ENCODE peak calls at places on chromosomes 4 and X, in ten cellular contexts. W is pancreas, U is astrocyte of the spinal cord, M is colonic mucosa, Z is kidney, J is mucosa of descending colon, E is GM06990, B is AG04450, H is AG09319, V is cardiac muscle cell. T is an unnamed sample.

GRCh38 chr4:1579834-1580686 is 104.1 kb downstream of the FAM53A start:
- DNase-seq in W (peak), U (peak), M (peak), Z (peak), J (peak), E (peak), B (no peak), H (peak), V (peak), T (no peak)

GRCh38 chr4:91681544-91681943 is 622.2 kb upstream of the GRID2 start:
- DNase-seq in W (no peak), U (peak), M (no peak), Z (no peak), J (no peak), E (no peak), B (no peak), H (no peak), V (no peak), T (no peak)

GRCh38 chrX:30283456-30284200 is 25.6 kb downstream of the NR0B1 start:
- DNase-seq in W (no peak), U (peak), M (no peak), Z (no peak), J (no peak), E (no peak), B (peak), H (peak), V (no peak), T (no peak)

GRCh38 chr4:52752921-52753320 is 1.7 kb upstream of the ERVMER34-1 start:
- DNase-seq in W (no peak), U (peak), M (no peak), Z (no peak), J (no peak), E (no peak), B (no peak), H (no peak), V (no peak), T (no peak)

GRCh38 chr4:95838192-95838591 is 1.7 kb upstream of the PDHA2 start:
- DNase-seq in W (no peak), U (no peak), M (no peak), Z (no peak), J (no peak), E (no peak), B (no peak), H (no peak), V (no peak), T (no peak)

GRCh38 chr4:179678093-179678804 is 2236.0 kb upstream of the AGA start:
- DNase-seq in W (no peak), U (peak), M (no peak), Z (no peak), J (no peak), E (no peak), B (no peak), H (peak), V (no peak), T (no peak)

GRCh38 chr4:148333265-148333664 is 108.9 kb downstream of the NR3C2 start:
- DNase-seq in W (no peak), U (no peak), M (no peak), Z (no peak), J (no peak), E (no peak), B (no peak), H (no peak), V (no peak), T (no peak)

GRCh38 chr4:118225521-118225920 is 127.3 kb downstream of the PRSS12 start:
- DNase-seq in W (no peak), U (no peak), M (no peak), Z (no peak), J (no peak), E (no peak), B (no peak), H (no peak), V (no peak), T (no peak)

GRCh38 chrX:18931972-18932371 is 51.9 kb downstream of the PHKA2 start:
- DNase-seq in W (no peak), U (peak), M (peak), Z (no peak), J (peak), E (no peak), B (no peak), H (no peak), V (peak), T (no peak)

GRCh38 chrX:121349263-121349662 is 301.9 kb downstream of the GLUD2 start:
- DNase-seq in W (no peak), U (no peak), M (no peak), Z (no peak), J (no peak), E (no peak), B (no peak), H (no peak), V (no peak), T (no peak)

GRCh38 chrX:129653985-129654651 is 638 bp downstream of the APLN start:
- DNase-seq in W (peak), U (no peak), M (no peak), Z (peak), J (no peak), E (no peak), B (no peak), H (no peak), V (no peak), T (no peak)

GRCh38 chr4:5710962-5711478 is at the start of gene EVC:
- DNase-seq in W (peak), U (peak), M (peak), Z (peak), J (peak), E (peak), B (peak), H (peak), V (peak), T (no peak)

GRCh38 chr4:102625232-102625930 is 124.2 kb downstream of the NFKB1 start:
- DNase-seq in W (no peak), U (peak), M (no peak), Z (peak), J (peak), E (peak), B (no peak), H (peak), V (peak), T (no peak)

GRCh38 chrX:107503996-107504395 is 54.5 kb downstream of the FRMPD3 start:
- DNase-seq in W (no peak), U (no peak), M (no peak), Z (no peak), J (no peak), E (no peak), B (no peak), H (no peak), V (no peak), T (no peak)

GRCh38 chrX:18998653-18999052 is 14.7 kb upstream of the PHKA2 start:
- DNase-seq in W (no peak), U (no peak), M (no peak), Z (no peak), J (no peak), E (no peak), B (no peak), H (no peak), V (no peak), T (no peak)

GRCh38 chr4:8582016-8582415 is 1.8 kb downstream of the GPR78 start:
- DNase-seq in W (no peak), U (no peak), M (no peak), Z (peak), J (no peak), E (no peak), B (no peak), H (no peak), V (no peak), T (no peak)

GRCh38 chr4:90002406-90003040 is 107.9 kb downstream of the MMRN1 start:
- DNase-seq in W (no peak), U (no peak), M (no peak), Z (no peak), J (no peak), E (no peak), B (no peak), H (no peak), V (no peak), T (no peak)

GRCh38 chr4:174592985-174593335 is 70.7 kb upstream of the HPGD start:
- DNase-seq in W (no peak), U (peak), M (no peak), Z (no peak), J (no peak), E (no peak), B (no peak), H (no peak), V (peak), T (no peak)

GRCh38 chr4:98605216-98605615 is 53.2 kb downstream of the TSPAN5 start:
- DNase-seq in W (no peak), U (no peak), M (no peak), Z (no peak), J (no peak), E (no peak), B (no peak), H (no peak), V (no peak), T (no peak)

GRCh38 chrX:112698946-112699345 is 19.2 kb upstream of the LHFPL1 start:
- DNase-seq in W (no peak), U (no peak), M (no peak), Z (no peak), J (no peak), E (no peak), B (no peak), H (no peak), V (no peak), T (no peak)

GRCh38 chrX:116436358-116436816 is at the start of gene SLC6A14:
- DNase-seq in W (peak), U (no peak), M (peak), Z (no peak), J (peak), E (no peak), B (no peak), H (no peak), V (no peak), T (no peak)

GRCh38 chr4:180751009-180751408 is 1492.2 kb upstream of the TENM3 start:
- DNase-seq in W (no peak), U (peak), M (no peak), Z (no peak), J (no peak), E (no peak), B (peak), H (no peak), V (no peak), T (no peak)

GRCh38 chrX:40964633-40965586 is 120.3 kb upstream of the USP9X start:
- DNase-seq in W (no peak), U (no peak), M (no peak), Z (no peak), J (no peak), E (no peak), B (no peak), H (no peak), V (no peak), T (no peak)

GRCh38 chrX:28639502-28639901 is 52.3 kb downstream of the IL1RAPL1 start:
- DNase-seq in W (no peak), U (peak), M (no peak), Z (no peak), J (no peak), E (no peak), B (no peak), H (no peak), V (no peak), T (no peak)

GRCh38 chrX:104618106-104618895 is 52.3 kb downstream of the IL1RAPL2 start:
- DNase-seq in W (no peak), U (no peak), M (no peak), Z (no peak), J (no peak), E (no peak), B (no peak), H (no peak), V (no peak), T (no peak)

GRCh38 chr4:96260071-96260682 is 420.3 kb downstream of the PDHA2 start:
- DNase-seq in W (no peak), U (no peak), M (no peak), Z (no peak), J (no peak), E (no peak), B (no peak), H (no peak), V (peak), T (no peak)

GRCh38 chrX:53682885-53683555 is 3.5 kb downstream of the HUWE1 start:
- DNase-seq in W (no peak), U (peak), M (no peak), Z (no peak), J (peak), E (no peak), B (no peak), H (no peak), V (peak), T (no peak)

GRCh38 chr4:152211936-152212675 is 323.8 kb downstream of the FBXW7 start:
- DNase-seq in W (no peak), U (no peak), M (no peak), Z (no peak), J (no peak), E (no peak), B (no peak), H (no peak), V (peak), T (no peak)

GRCh38 chrX:41391606-41392005 is 55.5 kb upstream of the NYX start:
- DNase-seq in W (no peak), U (no peak), M (peak), Z (no peak), J (peak), E (no peak), B (no peak), H (no peak), V (no peak), T (no peak)

GRCh38 chr4:84063618-84064017 is 435.5 kb downstream of the NKX6-1 start:
- DNase-seq in W (no peak), U (no peak), M (no peak), Z (no peak), J (no peak), E (no peak), B (no peak), H (no peak), V (no peak), T (no peak)

GRCh38 chr4:15654556-15655222 is 468 bp downstream of the FBXL5 start:
- DNase-seq in W (peak), U (peak), M (peak), Z (peak), J (peak), E (no peak), B (no peak), H (no peak), V (peak), T (no peak)

GRCh38 chrX:123909498-123909897 is 49.6 kb downstream of the XIAP start:
- DNase-seq in W (no peak), U (no peak), M (no peak), Z (no peak), J (no peak), E (no peak), B (peak), H (peak), V (no peak), T (no peak)

GRCh38 chr4:83054928-83055327 is 19.9 kb downstream of the COPS4 start:
- DNase-seq in W (no peak), U (peak), M (no peak), Z (no peak), J (peak), E (no peak), B (no peak), H (no peak), V (no peak), T (no peak)

GRCh38 chr4:158783775-158784174 is 14.9 kb downstream of the FNIP2 start:
- DNase-seq in W (no peak), U (peak), M (no peak), Z (no peak), J (no peak), E (no peak), B (peak), H (no peak), V (no peak), T (no peak)

GRCh38 chrX:133670394-133670793 is 255.1 kb upstream of the GPC4 start:
- DNase-seq in W (no peak), U (peak), M (peak), Z (no peak), J (peak), E (no peak), B (peak), H (no peak), V (peak), T (no peak)

GRCh38 chr4:153341575-153342090 is 2.9 kb upstream of the MND1 start:
- DNase-seq in W (no peak), U (no peak), M (no peak), Z (no peak), J (no peak), E (peak), B (no peak), H (no peak), V (no peak), T (no peak)
- TF ChIP-seq CTCF in W (no peak), U (no peak), M (no peak), Z (no peak), J (no peak), E (no peak), B (no peak), H (no peak), V (no peak), T (no peak)

GRCh38 chr4:55447108-55447708 is 51.5 kb downstream of the TMEM165 start:
- DNase-seq in W (no peak), U (no peak), M (no peak), Z (no peak), J (no peak), E (no peak), B (no peak), H (no peak), V (no peak), T (no peak)

GRCh38 chr4:55442541-55442940 is 46.8 kb downstream of the TMEM165 start:
- DNase-seq in W (no peak), U (no peak), M (no peak), Z (no peak), J (no peak), E (no peak), B (no peak), H (no peak), V (no peak), T (no peak)

GRCh38 chr4:55446578-55446922 is 50.8 kb downstream of the TMEM165 start:
- DNase-seq in W (no peak), U (peak), M (no peak), Z (no peak), J (no peak), E (no peak), B (no peak), H (no peak), V (no peak), T (no peak)

GRCh38 chr4:55445921-55446577 is 50.3 kb downstream of the TMEM165 start:
- DNase-seq in W (no peak), U (peak), M (no peak), Z (no peak), J (no peak), E (no peak), B (peak), H (no peak), V (no peak), T (no peak)

GRCh38 chr4:55444822-55445221 is 49.1 kb downstream of the TMEM165 start:
- DNase-seq in W (no peak), U (peak), M (no peak), Z (no peak), J (peak), E (no peak), B (no peak), H (no peak), V (peak), T (no peak)
- TF ChIP-seq CTCF in W (no peak), U (peak), M (no peak), Z (peak), J (no peak), E (peak), B (peak), H (peak), V (peak), T (peak)

GRCh38 chr4:80092088-80092487 is 19.1 kb upstream of the ANTXR2 start:
- DNase-seq in W (no peak), U (no peak), M (no peak), Z (no peak), J (no peak), E (no peak), B (no peak), H (no peak), V (no peak), T (no peak)

GRCh38 chr4:80091688-80092087 is 18.7 kb upstream of the ANTXR2 start:
- DNase-seq in W (no peak), U (no peak), M (no peak), Z (no peak), J (no peak), E (no peak), B (no peak), H (no peak), V (no peak), T (no peak)

GRCh38 chr4:80091184-80091583 is 18.2 kb upstream of the ANTXR2 start:
- DNase-seq in W (no peak), U (no peak), M (no peak), Z (no peak), J (no peak), E (no peak), B (no peak), H (no peak), V (no peak), T (no peak)

GRCh38 chr4:80092847-80093246 is 19.8 kb upstream of the ANTXR2 start:
- DNase-seq in W (no peak), U (no peak), M (no peak), Z (no peak), J (no peak), E (no peak), B (no peak), H (no peak), V (no peak), T (no peak)

DNA sequence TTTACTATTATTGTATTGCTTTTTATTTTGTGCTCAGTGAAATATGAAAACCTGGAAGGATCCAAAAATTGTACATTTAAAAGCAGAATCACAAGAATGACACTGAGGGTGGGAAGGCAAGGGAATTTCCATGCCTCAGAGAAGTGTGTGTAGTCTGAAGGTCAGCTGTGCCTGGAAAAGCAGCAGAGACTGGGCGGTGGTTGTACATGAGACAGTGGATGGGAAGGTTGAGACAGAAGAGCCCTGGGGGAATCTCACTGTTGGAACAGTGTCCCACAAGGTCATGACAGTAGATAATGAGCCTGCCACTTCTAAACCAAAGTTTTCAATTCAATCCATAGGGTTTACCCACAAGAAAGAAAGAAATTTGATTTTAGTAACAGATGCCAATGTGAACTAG is 17.1 kb upstream of the ANTXR2 start:
- DNase-seq in W (no peak), U (no peak), M (no peak), Z (no peak), J (no peak), E (no peak), B (no peak), H (no peak), V (no peak), T (no peak)
- TF ChIP-seq CTCF in W (no peak), U (no peak), M (no peak), Z (no peak), J (no peak), E (no peak), B (no peak), H (no peak), V (no peak), T (no peak)

GRCh38 chr4:108833041-108833440 is 70.2 kb upstream of the ETNPPL start:
- DNase-seq in W (no peak), U (peak), M (no peak), Z (no peak), J (no peak), E (no peak), B (no peak), H (no peak), V (no peak), T (no peak)
- TF ChIP-seq CTCF in W (no peak), U (peak), M (no peak), Z (no peak), J (no peak), E (no peak), B (no peak), H (peak), V (peak), T (no peak)

GRCh38 chrX:70424801-70425200 is 1.7 kb downstream of the GDPD2 start:
- DNase-seq in W (no peak), U (no peak), M (no peak), Z (no peak), J (no peak), E (no peak), B (no peak), H (no peak), V (no peak), T (no peak)

GRCh38 chrX:70423937-70424336 is 823 bp downstream of the GDPD2 start:
- DNase-seq in W (no peak), U (no peak), M (peak), Z (no peak), J (peak), E (no peak), B (no peak), H (no peak), V (no peak), T (no peak)

GRCh38 chrX:70421618-70422017 is 1.5 kb upstream of the GDPD2 start:
- DNase-seq in W (no peak), U (no peak), M (no peak), Z (no peak), J (no peak), E (no peak), B (no peak), H (no peak), V (no peak), T (no peak)

GRCh38 chrX:70426286-70427278 is 3.5 kb downstream of the GDPD2 start:
- DNase-seq in W (no peak), U (no peak), M (no peak), Z (no peak), J (no peak), E (no peak), B (no peak), H (no peak), V (no peak), T (no peak)

GRCh38 chrX:70422886-70423336 is at the start of gene GDPD2:
- DNase-seq in W (peak), U (peak), M (peak), Z (no peak), J (peak), E (no peak), B (no peak), H (no peak), V (peak), T (no peak)
- TF ChIP-seq CTCF in W (no peak), U (peak), M (no peak), Z (no peak), J (no peak), E (no peak), B (peak), H (no peak), V (no peak), T (peak)

GRCh38 chr4:34766935-34767859 is 1477.1 kb downstream of the ARAP2 start:
- DNase-seq in W (no peak), U (no peak), M (no peak), Z (no peak), J (no peak), E (no peak), B (no peak), H (no peak), V (no peak), T (no peak)
- TF ChIP-seq CTCF in W (no peak), U (no peak), M (no peak), Z (no peak), J (no peak), E (no peak), B (no peak), H (no peak), V (no peak), T (peak)

T was measured in LNCaP clone FGC.